ENCODE peak calls at places on chromosomes 4 and X, in six cellular contexts. One of them, this sample, is unnamed.

GRCh38 chrX:37871626-37872302 is 24.4 kb upstream of the DYNLT3 start:
- DNase-seq in upper lobe of right lung: no peak
- DNase-seq in psoas muscle: peak; percentile 45
- DNase-seq in cardiac muscle cell: no peak
- DNase-seq in suprapubic skin: no peak
- DNase-seq in left ventricle myocardium inferior: peak; percentile 11
- DNase-seq in this sample: peak; percentile 40

GRCh38 chr4:98572697-98573096 is 85.7 kb downstream of the TSPAN5 start:
- DNase-seq in upper lobe of right lung: no peak
- DNase-seq in psoas muscle: no peak
- DNase-seq in cardiac muscle cell: no peak
- DNase-seq in suprapubic skin: no peak
- DNase-seq in left ventricle myocardium inferior: no peak
- DNase-seq in this sample: no peak

GRCh38 chr4:78481180-78481579 is 70.4 kb upstream of the ANXA3 start:
- DNase-seq in upper lobe of right lung: no peak
- DNase-seq in psoas muscle: no peak
- DNase-seq in cardiac muscle cell: no peak
- DNase-seq in suprapubic skin: no peak
- DNase-seq in left ventricle myocardium inferior: no peak
- DNase-seq in this sample: no peak

GRCh38 chrX:101485212-101486064 is at the start of gene ARMCX4:
- DNase-seq in upper lobe of right lung: peak; percentile 76
- DNase-seq in psoas muscle: peak; percentile 68
- DNase-seq in cardiac muscle cell: peak; percentile 80
- DNase-seq in suprapubic skin: no peak
- DNase-seq in left ventricle myocardium inferior: peak; percentile 34
- DNase-seq in this sample: peak; percentile 4

GRCh38 chrX:45506149-45506768 is 305.6 kb upstream of the DIPK2B start:
- DNase-seq in upper lobe of right lung: no peak
- DNase-seq in psoas muscle: no peak
- DNase-seq in cardiac muscle cell: no peak
- DNase-seq in suprapubic skin: no peak
- DNase-seq in left ventricle myocardium inferior: no peak
- DNase-seq in this sample: no peak

GRCh38 chrX:49910344-49910743 is 12.1 kb upstream of the CLCN5 start:
- DNase-seq in upper lobe of right lung: no peak
- DNase-seq in psoas muscle: no peak
- DNase-seq in cardiac muscle cell: no peak
- DNase-seq in suprapubic skin: no peak
- DNase-seq in left ventricle myocardium inferior: no peak
- DNase-seq in this sample: no peak

GRCh38 chr4:143291334-143291733 is 45.3 kb upstream of the GAB1 start:
- DNase-seq in upper lobe of right lung: no peak
- DNase-seq in psoas muscle: no peak
- DNase-seq in cardiac muscle cell: no peak
- DNase-seq in suprapubic skin: no peak
- DNase-seq in left ventricle myocardium inferior: no peak
- DNase-seq in this sample: no peak

GRCh38 chr4:165207431-165208321 is at the start of gene KLHL2:
- DNase-seq in upper lobe of right lung: peak; percentile 93
- DNase-seq in psoas muscle: peak; percentile 86
- DNase-seq in cardiac muscle cell: peak; percentile 89
- DNase-seq in suprapubic skin: peak; percentile 66
- DNase-seq in left ventricle myocardium inferior: peak; percentile 86
- DNase-seq in this sample: peak; percentile 42

GRCh38 chrX:117689956-117690355 is 426.7 kb downstream of the KLHL13 start:
- DNase-seq in upper lobe of right lung: no peak
- DNase-seq in psoas muscle: no peak
- DNase-seq in cardiac muscle cell: no peak
- DNase-seq in suprapubic skin: no peak
- DNase-seq in left ventricle myocardium inferior: no peak
- DNase-seq in this sample: no peak

GRCh38 chrX:15939737-15940136 is 85.1 kb upstream of the AP1S2 start:
- DNase-seq in upper lobe of right lung: no peak
- DNase-seq in psoas muscle: no peak
- DNase-seq in cardiac muscle cell: no peak
- DNase-seq in suprapubic skin: no peak
- DNase-seq in left ventricle myocardium inferior: no peak
- DNase-seq in this sample: no peak

GRCh38 chr4:126242679-126243390 is 928.1 kb downstream of the FAT4 start:
- DNase-seq in upper lobe of right lung: no peak
- DNase-seq in psoas muscle: peak; percentile 58
- DNase-seq in cardiac muscle cell: no peak
- DNase-seq in suprapubic skin: no peak
- DNase-seq in left ventricle myocardium inferior: peak; percentile 63
- DNase-seq in this sample: peak; percentile 27

GRCh38 chr4:177759714-177760113 is 317.5 kb upstream of the AGA start:
- DNase-seq in upper lobe of right lung: no peak
- DNase-seq in psoas muscle: no peak
- DNase-seq in cardiac muscle cell: no peak
- DNase-seq in suprapubic skin: no peak
- DNase-seq in left ventricle myocardium inferior: no peak
- DNase-seq in this sample: no peak

GRCh38 chrX:49878128-49878833 is 1.0 kb upstream of the USP27X start:
- DNase-seq in upper lobe of right lung: no peak
- DNase-seq in psoas muscle: no peak
- DNase-seq in cardiac muscle cell: no peak
- DNase-seq in suprapubic skin: no peak
- DNase-seq in left ventricle myocardium inferior: peak; percentile 13
- DNase-seq in this sample: no peak

GRCh38 chr4:13918110-13918509 is 290.6 kb upstream of the BOD1L1 start:
- DNase-seq in upper lobe of right lung: no peak
- DNase-seq in psoas muscle: no peak
- DNase-seq in cardiac muscle cell: no peak
- DNase-seq in suprapubic skin: peak; percentile 60
- DNase-seq in left ventricle myocardium inferior: peak; percentile 26
- DNase-seq in this sample: no peak

GRCh38 chrX:31130457-31131215 is 58.8 kb upstream of the FTHL17 start:
- DNase-seq in upper lobe of right lung: no peak
- DNase-seq in psoas muscle: no peak
- DNase-seq in cardiac muscle cell: no peak
- DNase-seq in suprapubic skin: no peak
- DNase-seq in left ventricle myocardium inferior: no peak
- DNase-seq in this sample: no peak

GRCh38 chrX:17635231-17635630 is 102.1 kb upstream of the SCML1 start:
- DNase-seq in upper lobe of right lung: no peak
- DNase-seq in psoas muscle: no peak
- DNase-seq in cardiac muscle cell: peak; percentile 78
- DNase-seq in suprapubic skin: no peak
- DNase-seq in left ventricle myocardium inferior: no peak
- DNase-seq in this sample: no peak

GRCh38 chrX:38484607-38485498 is 76.5 kb upstream of the TSPAN7 start:
- DNase-seq in upper lobe of right lung: peak; percentile 40
- DNase-seq in psoas muscle: no peak
- DNase-seq in cardiac muscle cell: no peak
- DNase-seq in suprapubic skin: no peak
- DNase-seq in left ventricle myocardium inferior: no peak
- DNase-seq in this sample: no peak

GRCh38 chrX:45007598-45007997 is 134.6 kb downstream of the KDM6A start:
- DNase-seq in upper lobe of right lung: no peak
- DNase-seq in psoas muscle: no peak
- DNase-seq in cardiac muscle cell: no peak
- DNase-seq in suprapubic skin: no peak
- DNase-seq in left ventricle myocardium inferior: no peak
- DNase-seq in this sample: no peak

GRCh38 chrX:47160781-47161180 is 15.8 kb downstream of the RBM10 start:
- DNase-seq in upper lobe of right lung: no peak
- DNase-seq in psoas muscle: no peak
- DNase-seq in cardiac muscle cell: no peak
- DNase-seq in suprapubic skin: peak; percentile 10
- DNase-seq in left ventricle myocardium inferior: no peak
- DNase-seq in this sample: no peak

GRCh38 chrX:63751481-63751880 is 33.5 kb downstream of the ARHGEF9 start:
- DNase-seq in upper lobe of right lung: no peak
- DNase-seq in psoas muscle: no peak
- DNase-seq in cardiac muscle cell: no peak
- DNase-seq in suprapubic skin: no peak
- DNase-seq in left ventricle myocardium inferior: no peak
- DNase-seq in this sample: no peak

GRCh38 chrX:13101439-13102139 is 57.2 kb upstream of the FAM9C start:
- DNase-seq in upper lobe of right lung: peak; percentile 71
- DNase-seq in psoas muscle: peak; percentile 71
- DNase-seq in cardiac muscle cell: no peak
- DNase-seq in suprapubic skin: peak; percentile 76
- DNase-seq in left ventricle myocardium inferior: peak; percentile 54
- DNase-seq in this sample: peak; percentile 60

GRCh38 chrX:13763489-13763888 is 28.9 kb downstream of the OFD1 start:
- DNase-seq in upper lobe of right lung: no peak
- DNase-seq in psoas muscle: peak; percentile 56
- DNase-seq in cardiac muscle cell: no peak
- DNase-seq in suprapubic skin: no peak
- DNase-seq in left ventricle myocardium inferior: peak; percentile 22
- DNase-seq in this sample: peak; percentile 21

GRCh38 chrX:119062750-119063374 is 9.9 kb upstream of the CT47C1 start:
- DNase-seq in upper lobe of right lung: no peak
- DNase-seq in psoas muscle: no peak
- DNase-seq in cardiac muscle cell: peak; percentile 14
- DNase-seq in suprapubic skin: no peak
- DNase-seq in left ventricle myocardium inferior: no peak
- DNase-seq in this sample: no peak

GRCh38 chr4:135065366-135065765 is 863.8 kb upstream of the PABPC4L start:
- DNase-seq in upper lobe of right lung: no peak
- DNase-seq in psoas muscle: no peak
- DNase-seq in cardiac muscle cell: no peak
- DNase-seq in suprapubic skin: no peak
- DNase-seq in left ventricle myocardium inferior: no peak
- DNase-seq in this sample: no peak

GRCh38 chrX:2397229-2397628 is 103.5 kb downstream of the DHRSX start:
- DNase-seq in upper lobe of right lung: no peak
- DNase-seq in psoas muscle: no peak
- DNase-seq in cardiac muscle cell: no peak
- DNase-seq in suprapubic skin: no peak
- DNase-seq in left ventricle myocardium inferior: no peak
- DNase-seq in this sample: no peak

GRCh38 chr4:170721812-170722373 is 632.1 kb upstream of the AADAT start:
- DNase-seq in upper lobe of right lung: no peak
- DNase-seq in psoas muscle: no peak
- DNase-seq in cardiac muscle cell: no peak
- DNase-seq in suprapubic skin: no peak
- DNase-seq in left ventricle myocardium inferior: no peak
- DNase-seq in this sample: no peak

GRCh38 chr4:170716868-170717267 is 627.1 kb upstream of the AADAT start:
- DNase-seq in upper lobe of right lung: no peak
- DNase-seq in psoas muscle: no peak
- DNase-seq in cardiac muscle cell: no peak
- DNase-seq in suprapubic skin: no peak
- DNase-seq in left ventricle myocardium inferior: no peak
- DNase-seq in this sample: no peak
- TF ChIP-seq CTCF in upper lobe of right lung: no peak
- TF ChIP-seq CTCF in psoas muscle: no peak
- TF ChIP-seq CTCF in cardiac muscle cell: no peak
- TF ChIP-seq CTCF in suprapubic skin: no peak
- TF ChIP-seq CTCF in left ventricle myocardium inferior: no peak
- TF ChIP-seq CTCF in this sample: no peak

DNA sequence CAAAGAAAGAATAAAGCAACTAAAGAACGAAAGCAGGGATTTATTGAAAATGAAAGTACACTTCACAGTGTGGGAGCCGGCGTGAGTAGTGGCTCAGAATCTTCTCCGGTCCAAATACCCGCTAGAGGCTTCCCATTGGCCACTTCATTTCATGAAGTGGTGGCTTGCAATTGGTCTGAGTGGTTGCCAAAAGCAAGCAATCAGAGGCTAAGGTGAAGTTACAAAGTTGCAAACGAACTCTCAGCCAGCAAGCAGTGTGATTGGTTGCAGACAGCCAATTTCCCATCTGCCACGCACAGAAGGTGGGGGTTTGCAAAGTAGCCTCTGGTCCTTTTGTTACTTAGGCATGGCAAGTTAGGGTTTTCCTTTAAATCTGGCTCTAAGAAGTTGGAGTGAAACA is 6.7 kb upstream of the CLOCK start:
- DNase-seq in upper lobe of right lung: no peak
- DNase-seq in psoas muscle: no peak
- DNase-seq in cardiac muscle cell: no peak
- DNase-seq in suprapubic skin: no peak
- DNase-seq in left ventricle myocardium inferior: no peak
- DNase-seq in this sample: peak; percentile 17
- H3K27ac ChIP-seq in upper lobe of right lung: no peak overlapping the region
- H3K27ac ChIP-seq in psoas muscle: no peak overlapping the region
- H3K27ac ChIP-seq in cardiac muscle cell: no peak overlapping the region
- H3K27ac ChIP-seq in suprapubic skin: no peak overlapping the region
- H3K27ac ChIP-seq in left ventricle myocardium inferior: no peak overlapping the region
- H3K27ac ChIP-seq in this sample: no peak overlapping the region

GRCh38 chr4:624705-625590 is at the start of gene PDE6B:
- DNase-seq in upper lobe of right lung: no peak
- DNase-seq in psoas muscle: no peak
- DNase-seq in cardiac muscle cell: no peak
- DNase-seq in suprapubic skin: peak; percentile 35
- DNase-seq in left ventricle myocardium inferior: no peak
- DNase-seq in this sample: no peak
- TF ChIP-seq CTCF in upper lobe of right lung: no peak
- TF ChIP-seq CTCF in psoas muscle: no peak
- TF ChIP-seq CTCF in cardiac muscle cell: no peak
- TF ChIP-seq CTCF in suprapubic skin: no peak
- TF ChIP-seq CTCF in left ventricle myocardium inferior: no peak
- TF ChIP-seq CTCF in this sample: no peak

GRCh38 chr4:152500798-152501434 is 35.0 kb downstream of the FBXW7 start:
- DNase-seq in upper lobe of right lung: no peak
- DNase-seq in psoas muscle: no peak
- DNase-seq in cardiac muscle cell: peak; percentile 86
- DNase-seq in suprapubic skin: no peak
- DNase-seq in left ventricle myocardium inferior: no peak
- DNase-seq in this sample: peak; percentile 27
- H3K27ac ChIP-seq in upper lobe of right lung: no peak overlapping the region
- H3K27ac ChIP-seq in psoas muscle: no peak overlapping the region
- H3K27ac ChIP-seq in cardiac muscle cell: no peak overlapping the region
- H3K27ac ChIP-seq in suprapubic skin: no peak overlapping the region
- H3K27ac ChIP-seq in left ventricle myocardium inferior: no peak overlapping the region
- H3K27ac ChIP-seq in this sample: no peak overlapping the region

DNA sequence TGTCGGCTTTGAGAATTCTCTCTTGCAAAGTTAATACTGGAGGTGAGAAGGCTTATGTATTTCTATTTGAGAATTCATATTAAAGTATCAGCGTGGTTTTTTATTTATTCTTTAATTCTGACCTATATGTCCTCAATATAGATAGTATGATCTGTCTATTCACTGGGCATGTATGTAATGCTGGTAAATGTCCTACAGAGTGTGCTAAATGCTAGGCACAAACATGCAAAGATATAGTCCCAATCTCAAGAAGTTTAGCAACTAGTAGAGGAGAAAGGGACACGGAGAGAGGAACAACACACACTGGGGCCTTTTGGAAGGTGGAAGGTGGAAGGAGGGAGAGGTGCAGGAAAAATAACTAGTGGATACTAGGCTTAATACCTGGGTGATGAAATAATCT is 11.0 kb upstream of the BMPR1B start:
- DNase-seq in upper lobe of right lung: no peak
- DNase-seq in psoas muscle: no peak
- DNase-seq in cardiac muscle cell: no peak
- DNase-seq in suprapubic skin: no peak
- DNase-seq in left ventricle myocardium inferior: no peak
- DNase-seq in this sample: no peak
- TF ChIP-seq CTCF in upper lobe of right lung: no peak
- TF ChIP-seq CTCF in psoas muscle: peak; percentile 18
- TF ChIP-seq CTCF in cardiac muscle cell: no peak
- TF ChIP-seq CTCF in suprapubic skin: no peak
- TF ChIP-seq CTCF in left ventricle myocardium inferior: peak; percentile 17
- TF ChIP-seq CTCF in this sample: no peak

This sample was measured in gastrocnemius medialis.